ENCODE peak calls at places on chromosomes 3 and 15, in five cellular contexts. S is H9, M is neuronal stem cell, K is IMR-90, R is mesendoderm. Z is an unnamed sample.

GRCh38 chr3:133837487-133838295 is 32.1 kb downstream of the SRPRB start:
- DNase-seq in S (peak; percentile 4), M (no peak), K (no peak), R (no peak), Z (no peak)

GRCh38 chr3:73056365-73057150 is 4.9 kb upstream of the EBLN2 start:
- DNase-seq in S (no peak), M (no peak), K (peak; percentile 62), R (peak; percentile 57), Z (peak; percentile 70)

GRCh38 chr3:148866261-148866660 is 1.2 kb downstream of the CPA3 start:
- DNase-seq in S (no peak), M (no peak), K (peak; percentile 69), R (peak; percentile 71), Z (peak; percentile 25)

GRCh38 chr3:55486857-55487375 is at the start of gene WNT5A:
- DNase-seq in S (peak; percentile 77), M (peak; percentile 51), K (no peak), R (peak; percentile 91), Z (peak; percentile 65)

GRCh38 chr15:39051931-39052705 is 487.5 kb upstream of the RASGRP1 start:
- DNase-seq in S (no peak), M (no peak), K (no peak), R (no peak), Z (no peak)

GRCh38 chr3:9280477-9281219 is 31.2 kb upstream of the SRGAP3 start:
- DNase-seq in S (no peak), M (peak; percentile 57), K (no peak), R (peak; percentile 42), Z (no peak)

GRCh38 chr15:89034305-89034704 is 54.0 kb upstream of the ABHD2 start:
- DNase-seq in S (no peak), M (no peak), K (peak; percentile 36), R (no peak), Z (no peak)

GRCh38 chr3:87145553-87145952 is 81.6 kb upstream of the CHMP2B start:
- DNase-seq in S (peak; percentile 85), M (no peak), K (peak; percentile 45), R (peak; percentile 89), Z (peak; percentile 22)

GRCh38 chr3:13047296-13048165 is 25.7 kb downstream of the IQSEC1 start:
- DNase-seq in S (no peak), M (no peak), K (no peak), R (peak; percentile 23), Z (no peak)

GRCh38 chr15:70417536-70417935 is 319.8 kb upstream of the TLE3 start:
- DNase-seq in S (no peak), M (no peak), K (no peak), R (no peak), Z (no peak)

GRCh38 chr15:70539912-70540520 is 223.3 kb downstream of the UACA start:
- DNase-seq in S (no peak), M (no peak), K (no peak), R (peak; percentile 40), Z (no peak)

GRCh38 chr3:37139567-37140052 is 34.8 kb downstream of the LRRFIP2 start:
- DNase-seq in S (no peak), M (no peak), K (no peak), R (no peak), Z (no peak)

GRCh38 chr15:33256874-33257273 is 53.9 kb upstream of the RYR3 start:
- DNase-seq in S (no peak), M (no peak), K (no peak), R (no peak), Z (no peak)

GRCh38 chr15:66701422-66702034 is 508 bp upstream of the SMAD6 start:
- DNase-seq in S (peak; percentile 60), M (peak; percentile 67), K (no peak), R (peak; percentile 78), Z (peak; percentile 81)

GRCh38 chr15:64452988-64453688 is 7.2 kb upstream of the ZNF609 start:
- DNase-seq in S (no peak), M (no peak), K (peak; percentile 33), R (no peak), Z (no peak)

GRCh38 chr15:70383856-70384255 is 286.1 kb upstream of the TLE3 start:
- DNase-seq in S (no peak), M (no peak), K (no peak), R (no peak), Z (no peak)

GRCh38 chr15:76206325-76206976 is 104.8 kb downstream of the ETFA start:
- DNase-seq in S (no peak), M (no peak), K (peak; percentile 31), R (no peak), Z (no peak)

GRCh38 chr3:32323605-32324004 is 68.0 kb upstream of the CMTM7 start:
- DNase-seq in S (no peak), M (no peak), K (no peak), R (no peak), Z (no peak)

DNA sequence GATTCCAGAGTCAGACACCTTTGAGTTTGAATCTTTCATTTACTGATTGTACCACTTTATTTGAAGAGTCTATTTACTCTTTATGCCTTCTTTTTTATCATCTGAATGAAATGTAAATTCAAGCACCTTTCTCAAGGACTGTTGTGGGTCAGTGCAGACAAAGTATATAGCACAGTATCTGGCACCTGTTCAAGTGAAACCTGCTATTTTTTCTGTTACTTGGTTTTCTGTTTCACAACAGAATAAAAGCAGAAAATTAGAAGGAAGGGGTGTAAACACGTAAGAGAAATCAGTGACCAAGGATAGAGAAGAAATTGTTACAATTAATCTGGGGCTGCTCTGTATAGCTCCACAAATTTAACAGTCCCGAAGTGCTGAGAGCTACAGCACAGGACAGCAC is 357.4 kb downstream of the RSL24D1 start:
- DNase-seq in S (no peak), M (no peak), K (no peak), R (no peak), Z (no peak)
- H3K23ac ChIP-seq in S (no peak overlapping the region), M (no peak overlapping the region), K (no peak overlapping the region), R (no peak overlapping the region), Z (no peak overlapping the region)

DNA sequence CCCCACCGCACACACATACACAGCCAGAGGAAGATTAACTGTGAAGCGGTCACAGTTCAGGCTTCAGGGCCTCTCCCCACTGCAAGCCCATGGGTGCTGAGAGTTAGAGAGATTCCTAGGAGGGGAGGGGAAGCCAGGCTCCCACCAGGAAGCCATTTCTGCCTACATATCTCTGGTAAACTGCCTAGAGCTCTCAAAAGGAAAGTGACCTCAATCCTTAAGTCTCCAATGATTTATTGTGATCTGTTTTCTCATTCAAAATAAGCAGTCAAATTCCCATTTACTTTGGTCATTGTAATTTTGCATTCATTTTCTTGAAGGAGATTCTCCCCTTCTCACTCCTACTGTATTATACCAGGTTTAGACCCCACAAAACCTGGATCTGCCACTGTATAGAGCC is 141.0 kb upstream of the BNIP2 start:
- DNase-seq in S (no peak), M (no peak), K (no peak), R (no peak), Z (no peak)
- H3K23ac ChIP-seq in S (no peak overlapping the region), M (no peak overlapping the region), K (no peak overlapping the region), R (no peak overlapping the region), Z (no peak overlapping the region)

DNA sequence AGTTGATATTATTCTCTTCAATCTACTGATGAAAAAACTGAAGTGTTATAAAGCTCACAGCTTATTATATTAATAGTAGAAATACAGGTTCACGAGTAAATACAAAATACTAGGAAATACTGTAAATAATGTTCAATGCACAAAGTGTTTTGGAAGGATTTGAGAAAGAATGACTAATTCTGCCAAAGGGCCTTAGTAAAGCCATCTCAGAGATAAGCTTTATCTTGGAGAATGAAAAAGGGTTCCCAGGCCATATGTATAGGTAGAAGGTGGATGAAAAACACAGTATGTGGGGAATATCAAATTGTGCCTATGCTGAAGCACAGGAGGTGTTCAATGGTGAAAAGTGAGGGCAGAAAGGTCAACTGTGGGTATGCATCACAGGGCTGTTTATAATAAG is 123.5 kb downstream of the CMSS1 start:
- DNase-seq in S (no peak), M (no peak), K (no peak), R (no peak), Z (no peak)
- H3K23ac ChIP-seq in S (no peak overlapping the region), M (no peak overlapping the region), K (no peak overlapping the region), R (no peak overlapping the region), Z (no peak overlapping the region)

DNA sequence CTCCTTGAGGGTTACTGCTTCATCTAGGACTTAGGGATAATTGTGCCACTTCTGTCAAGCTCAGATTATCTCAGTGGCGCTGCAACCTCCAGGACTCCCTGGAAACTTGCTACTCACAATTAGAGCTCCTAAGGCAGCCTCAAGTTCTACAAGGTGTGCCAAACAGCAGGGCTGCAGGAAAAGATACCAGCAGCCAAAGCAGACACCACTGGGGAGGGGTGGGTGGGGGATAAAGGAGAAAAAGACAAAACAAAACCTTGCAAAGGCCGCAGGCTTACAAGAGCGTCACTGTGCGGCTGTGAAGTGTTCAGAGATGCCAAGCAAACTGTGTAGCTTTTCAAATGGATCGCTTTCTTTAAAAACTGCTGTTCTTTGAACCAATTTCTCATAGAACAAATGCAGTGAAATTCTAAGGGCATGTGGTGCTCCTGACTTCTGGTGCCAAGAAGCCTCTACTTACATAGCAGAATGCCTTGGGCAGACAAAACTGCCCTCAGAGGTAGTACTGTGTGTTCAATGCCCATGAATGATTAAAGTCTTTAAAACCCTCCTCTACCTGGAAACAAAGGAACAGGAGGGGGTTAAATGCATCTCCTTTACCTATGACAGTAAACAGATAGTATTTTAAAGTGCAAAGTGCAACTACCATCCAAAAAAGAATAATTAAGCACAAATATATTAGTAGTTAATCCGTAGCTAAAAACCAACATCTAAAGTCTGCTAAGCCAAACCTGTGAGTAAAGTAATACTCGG is 353.4 kb downstream of the FOXP1 start:
- DNase-seq in S (no peak), M (no peak), K (no peak), R (no peak), Z (no peak)
- H3K23ac ChIP-seq in S (no peak overlapping the region), M (no peak overlapping the region), K (no peak overlapping the region), R (no peak overlapping the region), Z (no peak overlapping the region)

GRCh38 chr3:43872901-43873300 is 182.2 kb downstream of the ABHD5 start:
- DNase-seq in S (peak; percentile 39), M (no peak), K (peak; percentile 41), R (peak; percentile 51), Z (peak; percentile 44)
- H3K23ac ChIP-seq in S (no peak overlapping the region), M (no peak overlapping the region), K (peak overlapping the region; percentile 49), R (no peak overlapping the region), Z (no peak overlapping the region)

GRCh38 chr15:90203473-90203872 is 2.3 kb downstream of the SEMA4B start:
- DNase-seq in S (no peak), M (no peak), K (no peak), R (no peak), Z (no peak)

GRCh38 chr15:90201944-90202375 is 830 bp downstream of the SEMA4B start:
- DNase-seq in S (no peak), M (peak; percentile 31), K (no peak), R (peak; percentile 19), Z (peak; percentile 41)

GRCh38 chr15:90200534-90201139 is 493 bp upstream of the SEMA4B start:
- DNase-seq in S (no peak), M (no peak), K (no peak), R (no peak), Z (no peak)

GRCh38 chr15:90202929-90203328 is 1.8 kb downstream of the SEMA4B start:
- DNase-seq in S (no peak), M (no peak), K (no peak), R (no peak), Z (no peak)

GRCh38 chr15:90201150-90201943 is at the start of gene SEMA4B:
- DNase-seq in S (peak; percentile 85), M (peak; percentile 85), K (peak; percentile 32), R (peak; percentile 78), Z (peak; percentile 63)
- H3K23ac ChIP-seq in S (no peak within 1 kb of the TSS), M (peak within 1 kb of the TSS; percentile 96), K (peak within 1 kb of the TSS; percentile 50), R (peak within 1 kb of the TSS; percentile 92), Z (peak within 1 kb of the TSS; percentile 43)